ENCODE peak calls at places on chromosomes 12 and 14, in four cellular contexts. One of them, this sample, is unnamed.

GRCh38 chr12:93136243-93137015 is 207.3 kb upstream of the EEA1 start:
- DNase-seq in thoracic aorta: no peak
- DNase-seq in mucosa of descending colon: no peak
- DNase-seq in AG10803: no peak
- DNase-seq in this sample: no peak

GRCh38 chr12:38166225-38166624 is 150.3 kb upstream of the ALG10B start:
- DNase-seq in thoracic aorta: no peak
- DNase-seq in mucosa of descending colon: no peak
- DNase-seq in AG10803: no peak
- DNase-seq in this sample: no peak

GRCh38 chr12:14417717-14418116 is 52.2 kb downstream of the ATF7IP start:
- DNase-seq in thoracic aorta: no peak
- DNase-seq in mucosa of descending colon: peak
- DNase-seq in AG10803: peak
- DNase-seq in this sample: peak

GRCh38 chr14:74348735-74349463 is 628 bp downstream of the VRTN start:
- DNase-seq in thoracic aorta: no peak
- DNase-seq in mucosa of descending colon: no peak
- DNase-seq in AG10803: no peak
- DNase-seq in this sample: no peak

GRCh38 chr12:104750061-104750460 is 208.0 kb downstream of the SLC41A2 start:
- DNase-seq in thoracic aorta: no peak
- DNase-seq in mucosa of descending colon: peak
- DNase-seq in AG10803: peak
- DNase-seq in this sample: no peak

GRCh38 chr12:2532647-2533435 is 261.9 kb upstream of the FKBP4 start:
- DNase-seq in thoracic aorta: no peak
- DNase-seq in mucosa of descending colon: no peak
- DNase-seq in AG10803: no peak
- DNase-seq in this sample: no peak

GRCh38 chr12:27619308-27619707 is 76.9 kb upstream of the REP15 start:
- DNase-seq in thoracic aorta: no peak
- DNase-seq in mucosa of descending colon: no peak
- DNase-seq in AG10803: peak
- DNase-seq in this sample: no peak

GRCh38 chr12:112524269-112524668 is 105.5 kb downstream of the PTPN11 start:
- DNase-seq in thoracic aorta: no peak
- DNase-seq in mucosa of descending colon: no peak
- DNase-seq in AG10803: no peak
- DNase-seq in this sample: no peak

GRCh38 chr14:101020971-101021370 is 117.4 kb upstream of the RTL1 start:
- DNase-seq in thoracic aorta: no peak
- DNase-seq in mucosa of descending colon: no peak
- DNase-seq in AG10803: no peak
- DNase-seq in this sample: peak

GRCh38 chr12:19058235-19059021 is 71.1 kb upstream of the PLEKHA5 start:
- DNase-seq in thoracic aorta: no peak
- DNase-seq in mucosa of descending colon: no peak
- DNase-seq in AG10803: peak
- DNase-seq in this sample: no peak

GRCh38 chr12:46269429-46270241 is 792 bp upstream of the SLC38A1 start:
- DNase-seq in thoracic aorta: no peak
- DNase-seq in mucosa of descending colon: peak
- DNase-seq in AG10803: no peak
- DNase-seq in this sample: no peak

GRCh38 chr12:10196210-10196609 is 16.5 kb upstream of the GABARAPL1 start:
- DNase-seq in thoracic aorta: no peak
- DNase-seq in mucosa of descending colon: no peak
- DNase-seq in AG10803: no peak
- DNase-seq in this sample: no peak

GRCh38 chr14:32703246-32703645 is 235.4 kb upstream of the NPAS3 start:
- DNase-seq in thoracic aorta: no peak
- DNase-seq in mucosa of descending colon: no peak
- DNase-seq in AG10803: peak
- DNase-seq in this sample: no peak

GRCh38 chr12:98544741-98545140 is 29.4 kb downstream of the TMPO start:
- DNase-seq in thoracic aorta: no peak
- DNase-seq in mucosa of descending colon: no peak
- DNase-seq in AG10803: peak
- DNase-seq in this sample: no peak

GRCh38 chr14:88829188-88829587 is 4.7 kb downstream of the TTC8 start:
- DNase-seq in thoracic aorta: no peak
- DNase-seq in mucosa of descending colon: no peak
- DNase-seq in AG10803: no peak
- DNase-seq in this sample: no peak

GRCh38 chr14:77303417-77304156 is 17.1 kb downstream of the POMT2 start:
- DNase-seq in thoracic aorta: no peak
- DNase-seq in mucosa of descending colon: no peak
- DNase-seq in AG10803: peak
- DNase-seq in this sample: no peak

GRCh38 chr14:99118046-99118721 is 153.8 kb downstream of the BCL11B start:
- DNase-seq in thoracic aorta: no peak
- DNase-seq in mucosa of descending colon: no peak
- DNase-seq in AG10803: no peak
- DNase-seq in this sample: peak

GRCh38 chr14:103223818-103224352 is 100.6 kb downstream of the TNFAIP2 start:
- DNase-seq in thoracic aorta: no peak
- DNase-seq in mucosa of descending colon: no peak
- DNase-seq in AG10803: no peak
- DNase-seq in this sample: no peak

GRCh38 chr12:53078425-53079225 is 565 bp downstream of the SPRYD3 start:
- DNase-seq in thoracic aorta: no peak
- DNase-seq in mucosa of descending colon: peak
- DNase-seq in AG10803: peak
- DNase-seq in this sample: no peak

GRCh38 chr14:56487090-56487667 is 92.4 kb upstream of the TMEM260 start:
- DNase-seq in thoracic aorta: no peak
- DNase-seq in mucosa of descending colon: no peak
- DNase-seq in AG10803: peak
- DNase-seq in this sample: no peak
- TF ChIP-seq CTCF in thoracic aorta: peak
- TF ChIP-seq CTCF in mucosa of descending colon: no peak
- TF ChIP-seq CTCF in AG10803: peak
- TF ChIP-seq CTCF in this sample: peak

GRCh38 chr12:82659343-82660207 is 27.1 kb upstream of the TMTC2 start:
- DNase-seq in thoracic aorta: no peak
- DNase-seq in mucosa of descending colon: no peak
- DNase-seq in AG10803: no peak
- DNase-seq in this sample: no peak
- TF ChIP-seq CTCF in thoracic aorta: no peak
- TF ChIP-seq CTCF in mucosa of descending colon: no peak
- TF ChIP-seq CTCF in AG10803: no peak
- TF ChIP-seq CTCF in this sample: no peak

GRCh38 chr14:72892879-72893635 is 844 bp downstream of the DPF3 start:
- DNase-seq in thoracic aorta: no peak
- DNase-seq in mucosa of descending colon: peak
- DNase-seq in AG10803: no peak
- DNase-seq in this sample: no peak

GRCh38 chr14:72893636-72894322 is at the start of gene DPF3:
- DNase-seq in thoracic aorta: peak
- DNase-seq in mucosa of descending colon: peak
- DNase-seq in AG10803: peak
- DNase-seq in this sample: peak

GRCh38 chr14:72891666-72892102 is 2.2 kb downstream of the DPF3 start:
- DNase-seq in thoracic aorta: no peak
- DNase-seq in mucosa of descending colon: no peak
- DNase-seq in AG10803: no peak
- DNase-seq in this sample: no peak

GRCh38 chr14:72894323-72894622 is 372 bp upstream of the DPF3 start:
- DNase-seq in thoracic aorta: no peak
- DNase-seq in mucosa of descending colon: no peak
- DNase-seq in AG10803: no peak
- DNase-seq in this sample: no peak

GRCh38 chr14:72892103-72892878 is 1.6 kb downstream of the DPF3 start:
- DNase-seq in thoracic aorta: no peak
- DNase-seq in mucosa of descending colon: peak
- DNase-seq in AG10803: no peak
- DNase-seq in this sample: peak
- TF ChIP-seq CTCF in thoracic aorta: no peak
- TF ChIP-seq CTCF in mucosa of descending colon: no peak
- TF ChIP-seq CTCF in AG10803: peak
- TF ChIP-seq CTCF in this sample: no peak

GRCh38 chr12:87871061-87871460 is 158.1 kb downstream of the C12orf50 start:
- DNase-seq in thoracic aorta: no peak
- DNase-seq in mucosa of descending colon: no peak
- DNase-seq in AG10803: no peak
- DNase-seq in this sample: no peak

GRCh38 chr12:87870493-87870892 is 158.7 kb downstream of the C12orf50 start:
- DNase-seq in thoracic aorta: no peak
- DNase-seq in mucosa of descending colon: no peak
- DNase-seq in AG10803: no peak
- DNase-seq in this sample: no peak

GRCh38 chr12:87870061-87870460 is 159.1 kb downstream of the C12orf50 start:
- DNase-seq in thoracic aorta: no peak
- DNase-seq in mucosa of descending colon: no peak
- DNase-seq in AG10803: no peak
- DNase-seq in this sample: no peak

GRCh38 chr12:87866602-87867292 is 162.5 kb downstream of the C12orf50 start:
- DNase-seq in thoracic aorta: no peak
- DNase-seq in mucosa of descending colon: no peak
- DNase-seq in AG10803: peak
- DNase-seq in this sample: no peak
- TF ChIP-seq CTCF in thoracic aorta: no peak
- TF ChIP-seq CTCF in mucosa of descending colon: no peak
- TF ChIP-seq CTCF in AG10803: peak
- TF ChIP-seq CTCF in this sample: no peak

GRCh38 chr14:60648169-60648933 is 926 bp downstream of the SIX1 start:
- DNase-seq in thoracic aorta: no peak
- DNase-seq in mucosa of descending colon: no peak
- DNase-seq in AG10803: peak
- DNase-seq in this sample: peak
- TF ChIP-seq CTCF in thoracic aorta: no peak
- TF ChIP-seq CTCF in mucosa of descending colon: no peak
- TF ChIP-seq CTCF in AG10803: no peak
- TF ChIP-seq CTCF in this sample: no peak

DNA sequence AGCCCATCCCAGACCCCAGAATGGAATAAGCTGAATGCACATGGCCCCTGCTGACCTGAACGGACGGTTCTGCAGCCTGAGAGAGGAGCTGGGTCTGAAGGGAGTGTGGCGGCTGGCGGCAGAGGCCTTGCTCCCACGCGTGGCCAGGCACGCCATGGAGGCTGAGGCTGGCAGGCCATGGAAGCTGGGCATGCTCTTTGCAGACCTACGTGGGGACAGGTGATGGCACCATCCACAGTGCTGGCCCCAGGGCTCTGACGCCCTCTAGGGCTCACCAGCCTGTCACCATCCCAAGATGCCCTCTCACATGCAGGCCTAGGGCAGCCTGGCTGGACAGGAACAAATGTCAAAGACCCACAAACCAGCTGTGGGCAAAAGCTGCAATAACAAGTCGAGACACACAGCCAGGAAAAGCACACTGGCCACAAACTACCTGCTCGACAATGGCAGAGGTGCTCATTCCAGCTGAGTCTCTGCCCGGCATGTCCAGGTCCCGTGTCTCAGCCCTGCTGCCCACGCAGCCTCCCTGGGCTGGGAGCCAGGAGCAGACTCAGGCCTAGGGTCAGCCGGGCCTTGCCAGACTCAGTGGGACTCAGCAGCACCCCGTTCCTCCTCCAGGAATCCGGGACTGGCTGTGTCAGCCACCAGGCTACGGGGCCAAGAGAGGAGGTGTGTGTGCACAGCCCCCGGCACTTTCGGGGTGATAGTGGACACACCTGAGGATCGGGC is 19.7 kb downstream of the BTBD6 start:
- DNase-seq in thoracic aorta: no peak
- DNase-seq in mucosa of descending colon: peak
- DNase-seq in AG10803: no peak
- DNase-seq in this sample: no peak
- TF ChIP-seq CTCF in thoracic aorta: no peak
- TF ChIP-seq CTCF in mucosa of descending colon: no peak
- TF ChIP-seq CTCF in AG10803: no peak
- TF ChIP-seq CTCF in this sample: no peak

This sample was measured in mesothelial cell of epicardium.